ENCODE peak calls at places on chromosomes 3 and 15, in five cellular contexts. One of them, this sample, is unnamed.

GRCh38 chr3:194772241-194773000 is 86.7 kb downstream of the FAM43A start:
- DNase-seq in EL: no peak
- DNase-seq in HT1080: no peak
- DNase-seq in AG09319: no peak
- DNase-seq in hepatocyte: no peak
- DNase-seq in this sample: no peak

GRCh38 chr3:12818273-12818672 is 21.8 kb downstream of the CAND2 start:
- DNase-seq in HT1080: no peak
- DNase-seq in AG09319: no peak
- DNase-seq in hepatocyte: no peak
- DNase-seq in EL: no peak
- DNase-seq in this sample: no peak

GRCh38 chr3:96996009-96996408 is 181.6 kb downstream of the EPHA6 start:
- DNase-seq in EL: no peak
- DNase-seq in AG09319: no peak
- DNase-seq in HT1080: no peak
- DNase-seq in hepatocyte: no peak
- DNase-seq in this sample: no peak

GRCh38 chr3:133136114-133137041 is 98.2 kb downstream of the TMEM108 start:
- DNase-seq in EL: no peak
- DNase-seq in hepatocyte: peak; percentile 17
- DNase-seq in HT1080: peak; percentile 71
- DNase-seq in AG09319: no peak
- DNase-seq in this sample: no peak

GRCh38 chr3:20574746-20575145 is 388.7 kb upstream of the SGO1 start:
- DNase-seq in hepatocyte: no peak
- DNase-seq in AG09319: no peak
- DNase-seq in HT1080: peak; percentile 80
- DNase-seq in EL: peak; percentile 95
- DNase-seq in this sample: no peak

GRCh38 chr3:114551770-114552526 is 258.1 kb downstream of the TIGIT start:
- DNase-seq in AG09319: no peak
- DNase-seq in HT1080: peak; percentile 96
- DNase-seq in EL: peak; percentile 77
- DNase-seq in hepatocyte: no peak
- DNase-seq in this sample: peak; percentile 68

GRCh38 chr3:186717039-186717457 is at the start of gene KNG1:
- DNase-seq in HT1080: no peak
- DNase-seq in hepatocyte: peak; percentile 36
- DNase-seq in AG09319: no peak
- DNase-seq in EL: no peak
- DNase-seq in this sample: no peak

GRCh38 chr15:78837543-78837942 is 26.3 kb upstream of the ADAMTS7 start:
- DNase-seq in EL: no peak
- DNase-seq in hepatocyte: no peak
- DNase-seq in AG09319: no peak
- DNase-seq in HT1080: no peak
- DNase-seq in this sample: no peak

GRCh38 chr3:13517253-13517977 is 31.5 kb upstream of the FBLN2 start:
- DNase-seq in EL: no peak
- DNase-seq in AG09319: no peak
- DNase-seq in hepatocyte: no peak
- DNase-seq in HT1080: no peak
- DNase-seq in this sample: no peak

GRCh38 chr15:49064281-49064653 is 18.0 kb upstream of the SECISBP2L start:
- DNase-seq in hepatocyte: no peak
- DNase-seq in HT1080: no peak
- DNase-seq in AG09319: no peak
- DNase-seq in EL: no peak
- DNase-seq in this sample: no peak

GRCh38 chr15:66006986-66007385 is 137.7 kb downstream of the RAB11A start:
- DNase-seq in AG09319: no peak
- DNase-seq in HT1080: peak; percentile 67
- DNase-seq in hepatocyte: no peak
- DNase-seq in EL: peak; percentile 7
- DNase-seq in this sample: peak; percentile 63

GRCh38 chr15:90214553-90215205 is 13.5 kb downstream of the SEMA4B start:
- DNase-seq in hepatocyte: peak; percentile 26
- DNase-seq in EL: no peak
- DNase-seq in AG09319: no peak
- DNase-seq in HT1080: peak; percentile 46
- DNase-seq in this sample: no peak

This sample was measured in PC-9.